ENCODE peak calls at places on chromosome 21, in seven cellular contexts. N is activated CD4-positive, alpha-beta memory T cell treated with anti-CD3 and anti-CD28 coated beads for 36 hours; R is stimulated activated CD8-positive, alpha-beta memory T cell treated with anti-CD3 and anti-CD28 coated beads, Interleukin-4, amount 100 ng/mL, for 4 hours; B is pons; Q is GM18507; F is NCI-H1436; W is WTC11. X is an unnamed sample.

GRCh38 chr21:38346286-38346685 is 89.5 kb downstream of the KCNJ15 start:
- DNase-seq in R (no peak), Q (no peak), W (no peak), F (no peak), N (no peak), B (no peak), X (no peak)

GRCh38 chr21:26686278-26686677 is 113.2 kb upstream of the CYYR1 start:
- DNase-seq in F (no peak), N (peak), R (no peak), Q (no peak), W (peak), B (no peak), X (no peak)

GRCh38 chr21:43341349-43342163 is 85.4 kb downstream of the SIK1 start:
- DNase-seq in F (no peak), N (no peak), B (no peak), Q (no peak), R (no peak), W (no peak), X (no peak)

GRCh38 chr21:15631342-15631741 is 98.4 kb upstream of the USP25 start:
- DNase-seq in N (no peak), W (no peak), B (no peak), Q (no peak), F (no peak), R (no peak), X (no peak)

GRCh38 chr21:33334824-33335223 is 10.1 kb downstream of the IFNAR1 start:
- DNase-seq in F (no peak), Q (no peak), N (no peak), B (no peak), R (no peak), W (no peak), X (no peak)

GRCh38 chr21:28235169-28235892 is 757.3 kb downstream of the LTN1 start:
- DNase-seq in N (no peak), W (peak), F (no peak), B (peak), Q (no peak), R (no peak), X (no peak)

GRCh38 chr21:41725421-41726021 is 41.3 kb downstream of the RIPK4 start:
- DNase-seq in R (no peak), F (no peak), N (no peak), W (no peak), Q (no peak), B (no peak), X (no peak)

GRCh38 chr21:45293214-45293725 is 5.6 kb upstream of the POFUT2 start:
- DNase-seq in N (no peak), B (no peak), Q (no peak), R (no peak), W (no peak), F (no peak), X (no peak)

GRCh38 chr21:34865922-34866271 is 183.2 kb downstream of the RUNX1 start:
- DNase-seq in W (peak), F (no peak), B (peak), Q (no peak), R (no peak), N (peak), X (no peak)

GRCh38 chr21:43972850-43973633 is 39.1 kb upstream of the TRAPPC10 start:
- DNase-seq in B (no peak), N (no peak), R (no peak), Q (no peak), F (no peak), W (no peak), X (no peak)

GRCh38 chr21:43703068-43703880 is 15.7 kb upstream of the PDXK start:
- DNase-seq in R (no peak), W (peak), B (no peak), F (no peak), Q (no peak), N (peak), X (no peak)

GRCh38 chr21:43295016-43295958 is 126.5 kb downstream of the CRYAA start:
- DNase-seq in N (no peak), R (no peak), W (no peak), F (peak), B (no peak), Q (no peak), X (no peak)

GRCh38 chr21:14677023-14677422 is 130.9 kb upstream of the SAMSN1 start:
- DNase-seq in Q (no peak), N (no peak), R (no peak), B (no peak), F (no peak), W (no peak), X (no peak)

GRCh38 chr21:28152729-28153128 is 839.9 kb downstream of the LTN1 start:
- DNase-seq in W (no peak), R (no peak), B (no peak), N (no peak), F (no peak), Q (no peak), X (no peak)

GRCh38 chr21:34852438-34852837 is 183.6 kb downstream of the CLIC6 start:
- DNase-seq in W (no peak), F (no peak), R (no peak), N (no peak), Q (no peak), B (no peak), X (no peak)

GRCh38 chr21:34509151-34509550 is 2.9 kb downstream of the KCNE1 start:
- DNase-seq in R (no peak), B (no peak), Q (no peak), W (no peak), F (no peak), N (no peak), X (no peak)

GRCh38 chr21:43905726-43906455 is 40.9 kb downstream of the AGPAT3 start:
- DNase-seq in F (no peak), R (no peak), B (no peak), W (no peak), N (no peak), Q (no peak), X (no peak)

GRCh38 chr21:37061926-37062591 is 10.8 kb downstream of the PIGP start:
- DNase-seq in F (no peak), W (no peak), N (no peak), Q (no peak), R (no peak), B (no peak), X (no peak)

GRCh38 chr21:27429612-27430361 is 462.9 kb upstream of the ADAMTS5 start:
- DNase-seq in N (no peak), B (no peak), F (no peak), R (no peak), W (no peak), Q (no peak), X (no peak)

GRCh38 chr21:45362077-45362747 is 42.8 kb upstream of the COL18A1 start:
- DNase-seq in F (no peak), B (no peak), W (no peak), Q (no peak), R (no peak), N (no peak), X (no peak)

GRCh38 chr21:45299864-45300785 is 12.4 kb upstream of the POFUT2 start:
- DNase-seq in F (no peak), B (no peak), R (no peak), N (no peak), W (no peak), Q (no peak), X (no peak)

GRCh38 chr21:35635261-35635660 is 425.1 kb downstream of the SETD4 start:
- DNase-seq in R (no peak), W (no peak), N (no peak), F (no peak), B (no peak), Q (no peak), X (no peak)

GRCh38 chr21:15781986-15782385 is 52.2 kb downstream of the USP25 start:
- DNase-seq in R (no peak), N (no peak), Q (no peak), B (no peak), F (no peak), W (no peak), X (no peak)

GRCh38 chr21:45803613-45804340 is 160.3 kb downstream of the PCBP3 start:
- DNase-seq in B (no peak), R (no peak), F (no peak), W (no peak), N (no peak), Q (no peak), X (no peak)

GRCh38 chr21:42002421-42002958 is 7.7 kb downstream of the ZBTB21 start:
- DNase-seq in W (no peak), R (peak), Q (no peak), N (peak), F (no peak), B (no peak), X (peak)

GRCh38 chr21:34693192-34693810 is 24.5 kb downstream of the CLIC6 start:
- DNase-seq in N (peak), B (peak), R (peak), F (peak), Q (no peak), W (peak), X (peak)

GRCh38 chr21:42696516-42697040 is 43.2 kb downstream of the PDE9A start:
- DNase-seq in N (no peak), Q (no peak), W (no peak), F (no peak), B (no peak), R (no peak), X (no peak)

GRCh38 chr21:17514124-17514481 is 1.3 kb downstream of the CXADR start:
- DNase-seq in B (peak), R (no peak), W (no peak), Q (no peak), N (no peak), F (no peak), X (no peak)

GRCh38 chr21:24671901-24672300 is 935.4 kb downstream of the MRPL39 start:
- DNase-seq in R (no peak), Q (no peak), W (no peak), F (no peak), B (no peak), N (no peak), X (no peak)

GRCh38 chr21:45372732-45373355 is 32.1 kb upstream of the COL18A1 start:
- DNase-seq in R (no peak), Q (no peak), F (no peak), W (no peak), B (no peak), N (no peak), X (no peak)

GRCh38 chr21:19792004-19792403 is 1206.2 kb upstream of the NCAM2 start:
- DNase-seq in Q (no peak), R (no peak), F (no peak), B (no peak), W (no peak), N (no peak), X (no peak)

GRCh38 chr21:38938343-38938742 is 132.6 kb downstream of the ETS2 start:
- DNase-seq in N (peak), W (no peak), Q (no peak), B (no peak), R (peak), F (peak), X (no peak)

GRCh38 chr21:43325968-43326367 is 101.0 kb downstream of the SIK1 start:
- DNase-seq in R (no peak), N (no peak), Q (no peak), B (no peak), W (no peak), F (no peak), X (no peak)

GRCh38 chr21:42614391-42614790 is 39.0 kb upstream of the PDE9A start:
- DNase-seq in W (no peak), F (no peak), R (no peak), B (no peak), Q (no peak), N (peak), X (peak)

GRCh38 chr21:40512590-40512989 is 334.4 kb downstream of the DSCAM start:
- DNase-seq in Q (no peak), B (no peak), F (no peak), N (no peak), W (peak), R (no peak), X (no peak)

GRCh38 chr21:36699546-36700294 is 805 bp downstream of the SIM2 start:
- DNase-seq in Q (no peak), B (no peak), F (no peak), R (no peak), W (no peak), N (no peak), X (no peak)

GRCh38 chr21:41195311-41195710 is 27.4 kb downstream of the BACE2 start:
- DNase-seq in W (no peak), B (no peak), Q (no peak), N (no peak), R (no peak), F (no peak), X (no peak)

GRCh38 chr21:45994738-45995685 is 13.4 kb downstream of the COL6A1 start:
- DNase-seq in Q (no peak), R (no peak), B (no peak), F (no peak), N (no peak), W (peak), X (no peak)

GRCh38 chr21:28272272-28272992 is 720.2 kb downstream of the LTN1 start:
- DNase-seq in F (no peak), B (no peak), N (no peak), W (no peak), R (no peak), Q (no peak), X (no peak)

X was measured in activated CD8-positive, alpha-beta memory T cell treated with anti-CD3 and anti-CD28 coated beads for 4 hours.